ENCODE peak calls at places on chromosome 18, in five cellular contexts. T is SK-N-SH, Y is GM12878, K is HepG2, G is K562. J is an unnamed sample.

GRCh38 chr18:12032786-12033642 is 51.7 kb downstream of the IMPA2 start:
- DNase-seq in T (no peak), Y (no peak), K (no peak), G (no peak), J (peak; percentile 68)

GRCh38 chr18:31042391-31043181 is at the start of gene DSC3:
- DNase-seq in T (peak; percentile 36), Y (no peak), K (no peak), G (no peak), J (no peak)

GRCh38 chr18:7089369-7089768 is 28.2 kb downstream of the LAMA1 start:
- DNase-seq in T (no peak), Y (no peak), K (no peak), G (no peak), J (no peak)

GRCh38 chr18:63271881-63272299 is 47.7 kb downstream of the BCL2 start:
- DNase-seq in T (peak; percentile 47), Y (no peak), K (no peak), G (no peak), J (no peak)

GRCh38 chr18:70288851-70289328 is at the start of gene SOCS6:
- DNase-seq in T (peak; percentile 89), Y (no peak), K (no peak), G (peak; percentile 55), J (peak; percentile 66)

GRCh38 chr18:55283309-55283708 is 304.7 kb downstream of the TCF4 start:
- DNase-seq in T (no peak), Y (no peak), K (no peak), G (no peak), J (no peak)

GRCh38 chr18:44819944-44820510 is 139.3 kb downstream of the SETBP1 start:
- DNase-seq in T (no peak), Y (no peak), K (no peak), G (no peak), J (no peak)

GRCh38 chr18:74281639-74282358 is 10.0 kb downstream of the CYB5A start:
- DNase-seq in T (no peak), Y (no peak), K (peak; percentile 81), G (no peak), J (no peak)

GRCh38 chr18:9449580-9449979 is 25.7 kb upstream of the RALBP1 start:
- DNase-seq in T (no peak), Y (no peak), K (no peak), G (no peak), J (no peak)

GRCh38 chr18:56388571-56388970 is 249.8 kb downstream of the TXNL1 start:
- DNase-seq in T (no peak), Y (no peak), K (no peak), G (no peak), J (no peak)

GRCh38 chr18:70172225-70172624 is 33.3 kb downstream of the RTTN start:
- DNase-seq in T (peak; percentile 10), Y (no peak), K (no peak), G (no peak), J (peak; percentile 39)

GRCh38 chr18:55588876-55589595 is 1.0 kb upstream of the TCF4 start:
- DNase-seq in T (peak; percentile 9), Y (no peak), K (no peak), G (no peak), J (peak; percentile 19)

GRCh38 chr18:44602380-44602779 is 78.3 kb upstream of the SETBP1 start:
- DNase-seq in T (no peak), Y (no peak), K (no peak), G (no peak), J (no peak)

GRCh38 chr18:21272016-21272582 is 30.1 kb downstream of the GREB1L start:
- DNase-seq in T (no peak), Y (no peak), K (no peak), G (no peak), J (no peak)

GRCh38 chr18:12048827-12049175 is 44.8 kb upstream of the ANKRD62 start:
- DNase-seq in T (no peak), Y (no peak), K (no peak), G (no peak), J (peak; percentile 80)

GRCh38 chr18:34117319-34117718 is 107.4 kb downstream of the NOL4 start:
- DNase-seq in T (peak; percentile 36), Y (no peak), K (no peak), G (no peak), J (no peak)

GRCh38 chr18:3660719-3661118 is 210.7 kb downstream of the TGIF1 start:
- DNase-seq in T (no peak), Y (no peak), K (no peak), G (no peak), J (no peak)

GRCh38 chr18:36427369-36427768 is 129.9 kb downstream of the FHOD3 start:
- DNase-seq in T (no peak), Y (no peak), K (no peak), G (no peak), J (no peak)

GRCh38 chr18:36432880-36433279 is 135.4 kb downstream of the FHOD3 start:
- DNase-seq in T (no peak), Y (no peak), K (no peak), G (no peak), J (no peak)

GRCh38 chr18:36427831-36428230 is 130.3 kb downstream of the FHOD3 start:
- DNase-seq in T (no peak), Y (no peak), K (no peak), G (no peak), J (no peak)

GRCh38 chr18:36424741-36425142 is 127.2 kb downstream of the FHOD3 start:
- DNase-seq in T (peak; percentile 24), Y (no peak), K (peak; percentile 6), G (peak; percentile 48), J (no peak)

DNA sequence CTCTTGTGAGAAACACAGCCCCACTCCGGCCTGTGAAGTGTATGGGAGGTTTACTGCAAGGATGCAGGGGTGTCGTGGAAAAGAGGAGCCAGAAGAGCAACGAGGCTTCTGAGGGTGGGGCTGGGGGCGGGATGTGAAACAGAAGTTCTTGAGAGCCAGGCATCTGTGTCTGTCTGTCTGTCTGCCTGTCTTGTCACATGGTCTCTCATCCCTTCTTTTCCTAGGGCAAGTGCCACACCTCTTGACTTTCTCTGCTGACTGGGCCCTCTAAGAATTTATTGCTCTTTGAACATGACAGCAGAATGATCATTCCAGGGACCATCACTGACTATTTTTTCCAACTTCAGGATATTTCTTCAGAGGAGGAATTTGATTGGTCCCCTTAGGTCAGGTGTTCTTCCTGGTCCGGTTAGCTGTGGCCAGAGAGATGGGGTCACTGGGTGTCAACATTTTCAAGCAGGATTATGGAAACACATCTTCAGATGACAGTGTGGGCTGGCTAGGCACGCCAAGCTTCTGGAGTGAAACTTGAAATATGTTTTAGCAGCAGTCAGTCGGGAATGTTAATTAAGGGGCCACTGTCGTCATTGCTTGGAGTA is 131.0 kb downstream of the FHOD3 start:
- DNase-seq in T (no peak), Y (no peak), K (no peak), G (no peak), J (no peak)
- TF ChIP-seq MXI1 in T (no peak), Y (no peak), K (no peak), G (no peak), J (no peak)

GRCh38 chr18:711330-711692 is 1.1 kb downstream of the ENOSF1 start:
- DNase-seq in T (peak; percentile 26), Y (no peak), K (no peak), G (peak; percentile 54), J (no peak)
- TF ChIP-seq MXI1 in T (no peak), Y (no peak), K (no peak), G (no peak), J (no peak)

DNA sequence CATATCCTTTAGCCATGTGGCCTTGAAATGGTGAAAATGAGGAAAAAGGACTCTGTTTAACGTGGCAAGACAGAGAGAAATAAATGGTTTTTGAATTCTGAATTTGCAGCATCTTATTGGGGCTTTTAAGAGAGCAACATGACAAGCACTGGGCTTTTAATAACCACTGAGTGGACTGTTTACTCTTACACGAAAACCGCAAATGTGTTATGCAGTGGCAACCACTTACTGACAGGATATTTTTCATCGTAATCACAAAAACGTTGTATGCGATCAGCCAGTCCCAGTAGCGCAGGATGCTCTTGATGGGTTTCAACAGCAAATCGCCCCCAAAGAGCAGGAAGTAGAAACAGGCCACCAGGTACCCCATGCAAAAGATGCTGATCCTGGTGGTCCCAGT is 226.6 kb downstream of the NAPG start:
- DNase-seq in T (no peak), Y (no peak), K (no peak), G (no peak), J (peak; percentile 3)
- TF ChIP-seq MXI1 in T (no peak), Y (no peak), K (no peak), G (no peak), J (no peak)

GRCh38 chr18:2573408-2573807 is 2.1 kb downstream of the NDC80 start:
- DNase-seq in T (no peak), Y (no peak), K (no peak), G (no peak), J (no peak)
- TF ChIP-seq MXI1 in T (no peak), Y (no peak), K (no peak), G (no peak), J (no peak)

GRCh38 chr18:77701977-77702376 is 452.3 kb downstream of the GALR1 start:
- DNase-seq in T (no peak), Y (no peak), K (no peak), G (no peak), J (no peak)

GRCh38 chr18:77700051-77700450 is 450.4 kb downstream of the GALR1 start:
- DNase-seq in T (no peak), Y (no peak), K (no peak), G (no peak), J (no peak)

GRCh38 chr18:77705301-77705700 is 455.7 kb downstream of the GALR1 start:
- DNase-seq in T (no peak), Y (no peak), K (no peak), G (no peak), J (no peak)

DNA sequence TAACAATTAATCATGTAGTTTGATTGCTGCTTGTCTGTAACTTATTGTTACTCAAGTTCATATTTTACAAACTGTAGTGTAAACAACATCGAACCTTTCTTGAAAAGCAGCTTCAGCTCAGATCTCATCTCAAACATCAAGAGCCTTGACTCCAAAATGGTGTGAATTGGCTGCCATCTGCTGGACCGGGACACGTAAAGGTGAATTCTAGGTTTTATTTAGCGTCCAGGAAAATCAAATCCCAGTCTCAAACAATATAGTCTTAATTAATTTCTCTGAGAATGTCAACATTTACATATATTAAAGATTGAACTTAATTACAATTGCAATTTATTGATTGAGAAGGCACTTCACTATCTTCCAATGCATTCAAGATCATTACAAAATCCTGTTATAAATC is 453.0 kb downstream of the GALR1 start:
- DNase-seq in T (peak; percentile 3), Y (no peak), K (peak; percentile 10), G (no peak), J (peak; percentile 2)
- TF ChIP-seq MXI1 in T (no peak), Y (no peak), K (no peak), G (no peak), J (no peak)

GRCh38 chr18:25275414-25276001 is 76.5 kb downstream of the ZNF521 start:
- DNase-seq in T (no peak), Y (no peak), K (no peak), G (no peak), J (no peak)
- TF ChIP-seq MXI1 in T (no peak), Y (no peak), K (no peak), G (no peak), J (no peak)

GRCh38 chr18:48713302-48713701 is 174.5 kb downstream of the CTIF start:
- DNase-seq in T (no peak), Y (no peak), K (no peak), G (no peak), J (no peak)
- TF ChIP-seq MXI1 in T (no peak), Y (no peak), K (no peak), G (no peak), J (no peak)

GRCh38 chr18:48590678-48591077 is 51.8 kb downstream of the CTIF start:
- DNase-seq in T (no peak), Y (no peak), K (no peak), G (no peak), J (peak; percentile 94)
- TF ChIP-seq MXI1 in T (peak; percentile 4), Y (no peak), K (no peak), G (no peak), J (no peak)